ENCODE peak calls at places on chromosomes 7 and 10, in ten cellular contexts. N, D, H, L, T, S, M, G, B and Q are unnamed samples.

GRCh38 chr10:103517234-103518085 is 24.0 kb downstream of the NEURL1 start:
- DNase-seq in N (no peak), D (no peak), H (no peak), L (no peak), T (no peak), S (no peak), M (no peak), G (no peak), B (no peak), Q (no peak)

GRCh38 chr10:101611506-101611905 is 23.4 kb downstream of the DPCD start:
- DNase-seq in N (no peak), D (no peak), H (no peak), L (no peak), T (no peak), S (no peak), M (no peak), G (peak; percentile 47), B (no peak), Q (no peak)

GRCh38 chr7:117459735-117460134 is 20.1 kb upstream of the CFTR start:
- DNase-seq in N (no peak), D (no peak), H (no peak), L (no peak), T (no peak), S (no peak), M (no peak), G (no peak), B (no peak), Q (no peak)

GRCh38 chr7:16114633-16115032 is 306.7 kb downstream of the CRPPA start:
- DNase-seq in N (no peak), D (no peak), H (no peak), L (no peak), T (no peak), S (peak; percentile 25), M (no peak), G (peak; percentile 59), B (no peak), Q (no peak)

GRCh38 chr7:25028370-25028971 is 48.5 kb upstream of the OSBPL3 start:
- DNase-seq in N (no peak), D (no peak), H (no peak), L (no peak), T (no peak), S (no peak), M (no peak), G (peak; percentile 96), B (no peak), Q (no peak)

GRCh38 chr7:33339074-33339805 is 209.9 kb downstream of the BBS9 start:
- DNase-seq in N (no peak), D (no peak), H (no peak), L (no peak), T (no peak), S (no peak), M (no peak), G (no peak), B (no peak), Q (no peak)

GRCh38 chr7:3260425-3260762 is 40.7 kb upstream of the SDK1 start:
- DNase-seq in N (no peak), D (no peak), H (no peak), L (peak; percentile 41), T (no peak), S (no peak), M (peak; percentile 35), G (peak; percentile 41), B (no peak), Q (peak; percentile 42)

GRCh38 chr10:42864575-42864974 is 82.0 kb downstream of the BMS1 start:
- DNase-seq in N (no peak), D (no peak), H (no peak), L (no peak), T (no peak), S (no peak), M (no peak), G (peak; percentile 9), B (no peak), Q (no peak)

GRCh38 chr10:80260295-80261243 is 28.9 kb downstream of the MAT1A start:
- DNase-seq in N (no peak), D (no peak), H (peak; percentile 43), L (no peak), T (no peak), S (no peak), M (no peak), G (no peak), B (no peak), Q (peak; percentile 38)

GRCh38 chr7:120337308-120337907 is 64.4 kb downstream of the KCND2 start:
- DNase-seq in N (no peak), D (no peak), H (peak; percentile 1), L (no peak), T (no peak), S (no peak), M (no peak), G (peak; percentile 0), B (peak; percentile 2), Q (peak; percentile 3)

DNA sequence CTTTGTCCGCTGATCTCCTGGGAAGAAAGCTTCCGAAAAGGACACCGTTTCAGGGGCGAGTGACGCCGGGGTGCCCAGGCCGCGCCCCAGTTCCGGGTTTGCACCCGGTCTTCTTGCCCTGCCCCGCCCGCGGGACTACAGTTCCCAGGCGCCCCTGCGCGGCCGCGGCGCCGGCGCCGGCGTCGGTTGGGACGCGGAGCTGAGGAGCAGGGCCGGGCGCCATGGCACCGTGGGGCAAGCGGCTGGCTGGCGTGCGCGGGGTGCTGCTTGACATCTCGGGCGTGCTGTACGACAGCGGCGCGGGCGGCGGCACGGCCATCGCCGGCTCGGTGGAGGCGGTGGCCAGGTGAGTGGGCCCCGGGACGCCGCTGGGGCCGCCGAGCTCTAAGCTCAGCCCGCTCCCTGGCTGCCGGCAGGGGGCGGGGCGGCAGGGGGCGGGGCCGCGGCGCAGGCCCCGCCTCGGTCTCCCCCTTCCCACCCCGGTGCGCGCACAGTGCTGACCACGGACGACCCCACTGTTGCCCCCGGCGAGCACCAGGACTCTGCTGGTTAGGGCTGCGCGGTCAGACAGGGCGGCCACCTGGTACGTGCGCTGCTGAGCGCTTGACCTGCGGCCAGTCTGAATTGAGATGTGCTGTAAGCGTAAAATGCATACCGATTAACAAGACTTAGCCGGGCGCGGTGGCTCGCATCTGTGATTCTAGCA is at the start of gene LHPP:
- DNase-seq in N (peak; percentile 83), D (peak; percentile 85), H (peak; percentile 91), L (peak; percentile 66), T (peak; percentile 67), S (peak; percentile 91), M (peak; percentile 75), G (peak; percentile 66), B (peak; percentile 94), Q (peak; percentile 79)
- TF ChIP-seq POLR2A in N (no peak), D (peak; percentile 26), H (peak; percentile 89), L (peak; percentile 60), T (peak; percentile 36), S (peak; percentile 43), M (no peak), G (no peak), B (peak; percentile 40), Q (peak; percentile 75)

DNA sequence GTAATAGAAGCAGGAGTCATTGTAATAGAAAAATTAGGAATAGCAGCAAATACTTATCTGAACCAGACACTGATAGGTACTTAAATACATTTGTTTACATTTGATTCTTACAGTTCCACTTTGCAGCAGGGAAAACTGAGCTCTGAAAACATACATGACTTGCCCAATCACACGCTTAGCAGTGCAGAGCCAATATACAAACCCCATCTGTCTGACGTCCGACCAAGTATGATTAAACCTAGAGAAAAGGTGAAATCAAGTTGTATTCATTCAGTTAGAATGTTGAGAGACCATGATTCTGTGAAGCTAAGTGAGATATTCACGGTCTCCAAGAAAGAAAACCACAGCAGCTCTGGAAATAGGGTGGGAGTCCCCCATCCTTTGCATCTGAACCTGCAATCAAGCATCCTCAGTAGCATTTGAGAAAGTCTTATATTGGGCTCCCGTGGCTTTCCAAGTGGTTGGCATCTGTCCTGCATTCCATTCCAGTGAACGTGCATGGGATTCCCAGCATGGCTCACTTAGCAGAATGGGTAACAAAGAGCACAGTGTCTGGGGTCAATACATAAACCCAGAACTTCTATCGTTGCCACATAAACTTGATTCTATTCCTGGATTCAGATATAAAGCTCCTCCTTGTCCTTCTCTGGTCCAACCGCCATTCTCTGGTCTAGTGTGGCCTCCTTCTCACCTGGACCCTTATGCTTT is 148.7 kb upstream of the RSU1 start:
- DNase-seq in N (peak; percentile 84), D (no peak), H (peak; percentile 60), L (no peak), T (no peak), S (no peak), M (peak; percentile 53), G (peak; percentile 99), B (no peak), Q (peak; percentile 65)
- TF ChIP-seq POLR2A in N (no peak), D (no peak), H (no peak), L (no peak), T (no peak), S (no peak), M (no peak), G (no peak), B (no peak), Q (no peak)

GRCh38 chr7:105531797-105532671 is at the start of gene RINT1:
- DNase-seq in N (peak; percentile 87), D (peak; percentile 92), H (peak; percentile 84), L (peak; percentile 85), T (peak; percentile 73), S (peak; percentile 94), M (peak; percentile 88), G (peak; percentile 91), B (peak; percentile 77), Q (peak; percentile 90)
- TF ChIP-seq POLR2A in N (no peak), D (peak; percentile 82), H (peak; percentile 98), L (peak; percentile 64), T (peak; percentile 51), S (peak; percentile 96), M (peak; percentile 33), G (peak; percentile 95), B (peak; percentile 99), Q (peak; percentile 99)

GRCh38 chr10:35188954-35189353 is 62.3 kb downstream of the CREM start:
- DNase-seq in N (no peak), D (no peak), H (no peak), L (no peak), T (no peak), S (no peak), M (no peak), G (no peak), B (no peak), Q (no peak)

GRCh38 chr10:35194906-35195305 is 68.3 kb downstream of the CREM start:
- DNase-seq in N (no peak), D (no peak), H (peak; percentile 21), L (no peak), T (no peak), S (peak; percentile 78), M (no peak), G (peak; percentile 91), B (no peak), Q (no peak)

GRCh38 chr10:35194471-35194870 is 67.8 kb downstream of the CREM start:
- DNase-seq in N (no peak), D (no peak), H (no peak), L (no peak), T (no peak), S (no peak), M (no peak), G (peak; percentile 34), B (no peak), Q (no peak)

GRCh38 chr10:35192645-35193249 is 66.1 kb downstream of the CREM start:
- DNase-seq in N (no peak), D (peak; percentile 52), H (no peak), L (no peak), T (no peak), S (no peak), M (no peak), G (peak; percentile 19), B (no peak), Q (no peak)

DNA sequence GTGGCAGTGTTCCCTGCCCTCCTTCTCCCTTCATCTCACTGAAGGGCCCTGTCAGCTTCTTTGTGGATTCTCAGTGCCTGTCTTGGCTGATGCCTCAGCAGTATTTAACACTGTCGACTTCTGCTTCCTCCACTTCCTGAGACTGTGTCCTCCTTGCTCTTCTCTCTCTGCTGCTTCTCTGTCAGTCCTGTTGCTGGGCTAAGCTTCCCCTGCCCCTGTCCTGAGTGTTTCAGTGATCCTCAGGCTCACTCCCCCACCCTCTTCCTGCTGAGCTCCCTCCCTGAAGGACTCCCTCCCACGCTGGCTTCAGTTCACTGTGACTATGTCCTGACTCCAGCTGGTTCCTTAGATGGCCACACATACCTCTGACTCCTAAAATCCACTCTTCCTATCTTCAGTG is 64.9 kb downstream of the CREM start:
- DNase-seq in N (no peak), D (peak; percentile 61), H (no peak), L (no peak), T (no peak), S (no peak), M (no peak), G (peak; percentile 47), B (no peak), Q (no peak)
- TF ChIP-seq POLR2A in N (no peak), D (no peak), H (no peak), L (no peak), T (peak; percentile 23), S (no peak), M (no peak), G (no peak), B (no peak), Q (no peak)